ENCODE peak calls at places on chromosomes 5 and 9, in six cellular contexts. P is CD8-positive, alpha-beta T cell; N is PC-9; G is naive thymus-derived CD4-positive, alpha-beta T cell; J is fibroblast of lung; Q is effector memory CD4-positive, alpha-beta T cell. B is an unnamed sample.

GRCh38 chr9:92647671-92648446 is 22.1 kb downstream of the IPPK start:
- DNase-seq in P (no peak), N (no peak), G (no peak), Q (no peak), J (no peak), B (no peak)

GRCh38 chr5:62938927-62939326 is 360.3 kb downstream of the LRRC70 start:
- DNase-seq in G (no peak), J (no peak), N (no peak), Q (no peak), P (no peak), B (no peak)

GRCh38 chr5:135135530-135136201 is 101.6 kb upstream of the PITX1 start:
- DNase-seq in P (no peak), N (peak; percentile 67), G (no peak), J (peak; percentile 87), Q (no peak), B (no peak)

GRCh38 chr5:173671121-173671949 is 54.9 kb upstream of the BOD1 start:
- DNase-seq in P (peak; percentile 29), J (peak; percentile 32), N (no peak), Q (no peak), G (no peak), B (no peak)

GRCh38 chr9:136143215-136144001 is 24.7 kb upstream of the TMEM250 start:
- DNase-seq in P (no peak), G (no peak), N (no peak), J (peak; percentile 25), Q (no peak), B (no peak)

GRCh38 chr5:1202026-1202797 is 817 bp downstream of the SLC6A19 start:
- DNase-seq in P (no peak), Q (no peak), J (no peak), N (no peak), G (no peak), B (no peak)

GRCh38 chr9:33142531-33142930 is 24.6 kb downstream of the B4GALT1 start:
- DNase-seq in N (no peak), P (no peak), Q (no peak), J (no peak), G (no peak), B (no peak)

GRCh38 chr9:30172206-30172605 is 2212.2 kb upstream of the ACO1 start:
- DNase-seq in N (no peak), Q (no peak), J (no peak), G (no peak), P (no peak), B (no peak)

GRCh38 chr5:10702040-10702629 is 58.9 kb downstream of the DAP start:
- DNase-seq in J (peak; percentile 96), P (no peak), G (no peak), N (peak; percentile 99), Q (no peak), B (no peak)

GRCh38 chr9:101485873-101486692 is 47.6 kb upstream of the RNF20 start:
- DNase-seq in N (no peak), G (no peak), P (no peak), Q (no peak), J (peak; percentile 45), B (no peak)

GRCh38 chr9:14752271-14752670 is 29.7 kb upstream of the CER1 start:
- DNase-seq in J (no peak), P (no peak), N (no peak), G (no peak), Q (no peak), B (no peak)

GRCh38 chr9:127930298-127931091 is at the start of gene PIP5KL1:
- DNase-seq in Q (peak; percentile 69), P (peak; percentile 79), N (peak; percentile 68), G (peak; percentile 74), J (peak; percentile 77), B (peak; percentile 73)

GRCh38 chr5:140718266-140718592 is 18.0 kb downstream of the ZMAT2 start:
- DNase-seq in Q (no peak), N (no peak), G (no peak), P (no peak), J (no peak), B (no peak)

GRCh38 chr9:117929873-117930272 is 225.7 kb downstream of the TLR4 start:
- DNase-seq in P (no peak), J (no peak), G (no peak), N (no peak), Q (no peak), B (no peak)

GRCh38 chr5:23522553-23522952 is 15.1 kb downstream of the PRDM9 start:
- DNase-seq in P (no peak), Q (no peak), N (no peak), J (no peak), G (no peak), B (no peak)

GRCh38 chr9:37925006-37925405 is 21.1 kb upstream of the SLC25A51 start:
- DNase-seq in N (no peak), Q (no peak), P (no peak), J (no peak), G (no peak), B (no peak)

GRCh38 chr5:96904054-96904931 is 28.0 kb downstream of the ERAP2 start:
- DNase-seq in P (no peak), J (peak; percentile 36), Q (no peak), G (no peak), N (no peak), B (no peak)

GRCh38 chr9:98971168-98971914 is 27.6 kb downstream of the COL15A1 start:
- DNase-seq in Q (no peak), P (no peak), J (peak; percentile 78), G (no peak), N (no peak), B (no peak)

GRCh38 chr9:129469188-129469987 is 151.5 kb downstream of the C9orf50 start:
- DNase-seq in Q (no peak), J (no peak), G (no peak), P (no peak), N (no peak), B (no peak)

GRCh38 chr5:98454407-98454806 is 319.1 kb upstream of the RGMB start:
- DNase-seq in J (peak; percentile 73), Q (no peak), P (no peak), G (no peak), N (no peak), B (no peak)

DNA sequence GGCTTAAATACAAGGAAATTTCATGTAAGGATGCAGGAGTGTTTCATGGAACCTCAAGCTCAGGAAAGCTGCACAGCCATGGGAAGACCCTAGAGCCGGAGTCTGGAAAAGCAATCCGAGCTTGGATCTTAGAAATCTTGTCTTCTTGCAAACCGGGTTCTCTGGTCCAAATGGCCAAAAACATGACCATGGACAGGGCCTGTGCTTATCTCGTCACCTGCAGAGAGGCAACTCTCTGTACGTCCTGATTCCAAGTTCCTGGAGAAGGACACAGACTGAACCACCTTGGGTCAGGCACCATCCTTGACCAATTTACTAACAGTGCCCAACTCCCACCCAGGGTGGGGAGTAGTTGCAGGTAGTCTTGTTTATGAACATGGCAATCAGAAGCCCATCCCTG is 89.4 kb downstream of the THBS4 start:
- DNase-seq in J (no peak), Q (no peak), N (no peak), G (no peak), P (no peak), B (no peak)
- H3K4me3 ChIP-seq in J (no peak overlapping the region), Q (no peak overlapping the region), N (no peak overlapping the region), G (no peak overlapping the region), P (no peak overlapping the region), B (no peak overlapping the region)

DNA sequence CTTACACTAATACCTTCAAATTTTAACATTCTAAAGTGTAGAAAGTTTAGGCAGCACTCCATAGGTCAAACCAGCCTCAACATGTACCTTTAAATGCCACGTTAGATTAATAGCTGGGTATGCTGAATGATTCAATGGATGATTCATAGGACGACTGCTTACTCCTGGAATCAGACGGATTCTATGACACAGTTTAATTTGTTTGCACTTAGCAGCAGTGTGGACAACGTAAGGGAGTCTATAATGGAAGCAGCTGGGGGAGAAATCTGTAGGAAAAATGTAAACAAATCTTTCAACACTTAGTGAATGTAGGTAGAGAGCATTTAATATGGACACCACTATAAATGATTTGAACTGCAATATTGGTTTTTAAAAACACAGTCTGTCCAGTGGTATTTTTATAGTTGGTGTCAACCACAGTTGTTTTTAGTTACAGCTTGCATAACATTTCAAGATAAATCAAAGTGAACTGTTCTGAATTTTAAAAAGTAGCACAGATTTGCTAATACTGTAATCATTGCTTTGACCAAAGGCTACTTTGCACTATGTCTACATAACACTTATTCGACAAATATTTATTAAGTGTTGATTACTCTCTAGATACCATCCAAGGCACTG is 701.5 kb upstream of the MEF2C start:
- DNase-seq in J (peak; percentile 65), N (peak; percentile 39), Q (no peak), P (no peak), G (no peak), B (no peak)
- H3K9me3 ChIP-seq in J (no peaks in the 10 kb centered on the region), N (no peaks in the 10 kb centered on the region), Q (no peaks in the 10 kb centered on the region), P (no peaks in the 10 kb centered on the region), G (no peaks in the 10 kb centered on the region), B (no peaks in the 10 kb centered on the region)

GRCh38 chr9:69009708-69010107 is 4.2 kb downstream of the PRKACG start:
- DNase-seq in J (no peak), G (no peak), N (no peak), Q (no peak), P (no peak), B (no peak)

GRCh38 chr9:69016366-69017096 is 2.6 kb upstream of the PRKACG start:
- DNase-seq in J (no peak), Q (no peak), G (no peak), N (no peak), P (no peak), B (no peak)

GRCh38 chr9:69013404-69013727 is 547 bp downstream of the PRKACG start:
- DNase-seq in P (no peak), N (no peak), J (no peak), G (no peak), Q (no peak), B (no peak)

GRCh38 chr9:69014013-69014412 is at the start of gene PRKACG:
- DNase-seq in Q (no peak), N (no peak), J (no peak), P (no peak), G (no peak), B (no peak)

GRCh38 chr9:69012690-69013403 is 1.1 kb downstream of the PRKACG start:
- DNase-seq in N (no peak), G (no peak), Q (no peak), P (no peak), J (no peak), B (no peak)
- H3K27ac ChIP-seq in N (no peak overlapping the region), G (no peak overlapping the region), Q (no peak overlapping the region), P (no peak overlapping the region), J (no peak overlapping the region), B (no peak overlapping the region)

DNA sequence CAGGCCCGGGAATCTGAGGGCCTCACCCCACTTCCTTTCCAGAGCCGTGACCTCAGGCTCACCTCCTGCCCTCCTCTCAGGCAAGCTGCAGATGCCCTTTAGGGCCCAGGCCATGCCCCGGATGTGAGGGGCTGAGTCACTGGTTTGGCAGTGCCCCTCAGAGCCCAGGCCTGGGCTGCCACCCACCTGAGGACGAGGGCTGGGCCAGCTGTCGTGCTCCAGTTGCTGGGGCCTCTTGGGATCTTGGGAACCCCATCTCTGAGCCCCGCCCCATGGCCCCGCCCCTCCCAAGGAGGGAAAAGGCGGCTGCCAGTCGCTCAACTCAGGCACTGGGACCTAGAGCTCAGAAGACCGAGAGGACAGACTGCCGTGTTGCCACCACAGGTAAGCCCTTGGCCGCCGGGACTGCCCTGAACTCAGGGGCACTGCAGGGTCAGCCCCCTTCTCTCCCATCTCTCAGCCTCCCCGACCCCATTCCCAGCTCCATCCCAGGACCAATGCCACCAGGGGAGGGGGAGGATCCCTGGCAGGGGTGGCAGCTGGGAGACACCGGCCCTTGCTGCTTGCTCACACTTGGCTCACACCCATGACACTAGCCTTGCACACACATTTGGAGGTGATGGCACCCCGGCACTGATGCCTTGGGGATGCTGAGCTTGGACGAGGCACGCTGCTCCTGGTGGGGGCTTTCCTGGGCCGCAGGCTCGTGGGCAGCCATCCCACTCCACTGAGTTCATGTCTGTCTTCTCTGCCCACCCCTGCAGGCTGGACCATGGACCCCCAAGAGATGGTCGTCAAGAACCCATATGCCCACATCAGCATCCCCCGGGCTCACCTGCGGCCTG is at the start of gene CYSRT1:
- DNase-seq in Q (no peak), J (no peak), N (peak; percentile 81), P (no peak), G (no peak), B (peak; percentile 56)
- H3K4me3 ChIP-seq in Q (peak within 1 kb of the TSS; percentile 82), J (peak within 1 kb of the TSS; percentile 62), N (peak within 1 kb of the TSS; percentile 90), P (peak within 1 kb of the TSS; percentile 88), G (peak within 1 kb of the TSS; percentile 86), B (peak within 1 kb of the TSS; percentile 59)

B was measured in CD4-positive, CD25-positive, alpha-beta regulatory T cell.